ENCODE peak calls at places on chromosomes 7 and 10, in seven cellular contexts. X is AG08395, M is T-cell, S is GM10248, C is Peyer's patch, Q is NCI-H1105, E is naive B cell. N is an unnamed sample.
A peak's percentile ranks its signal among the peaks of the same experiment; 100 is the strongest.

GRCh38 chr7:40726559-40726958 is 591.8 kb downstream of the SUGCT start:
- DNase-seq in X (no peak), M (no peak), S (no peak), C (no peak), Q (no peak), E (no peak), N (no peak)

GRCh38 chr10:12419279-12419847 is 70.0 kb downstream of the CAMK1D start:
- DNase-seq in X (peak; percentile 90), M (no peak), S (no peak), C (peak; percentile 48), Q (no peak), E (no peak), N (no peak)

GRCh38 chr10:51314079-51314835 is 240.0 kb downstream of the PRKG1 start:
- DNase-seq in X (no peak), M (no peak), S (no peak), C (no peak), Q (no peak), E (no peak), N (no peak)

GRCh38 chr10:79981673-79982485 is 33.0 kb upstream of the SFTPD start:
- DNase-seq in X (peak; percentile 50), M (no peak), S (peak; percentile 12), C (no peak), Q (peak; percentile 47), E (peak; percentile 14), N (no peak)

GRCh38 chr7:55019691-55020480 is 1.1 kb downstream of the EGFR start:
- DNase-seq in X (no peak), M (no peak), S (peak; percentile 33), C (no peak), Q (peak; percentile 27), E (no peak), N (no peak)

GRCh38 chr7:151075662-151075971 is 5.0 kb downstream of the FASTK start:
- DNase-seq in X (no peak), M (no peak), S (no peak), C (no peak), Q (no peak), E (no peak), N (no peak)

GRCh38 chr10:21524526-21525366 is 736 bp downstream of the SKIDA1 start:
- DNase-seq in X (no peak), M (no peak), S (no peak), C (no peak), Q (no peak), E (peak; percentile 15), N (no peak)

GRCh38 chr7:100221767-100222444 is 2.2 kb downstream of the PVRIG start:
- DNase-seq in X (no peak), M (no peak), S (peak; percentile 34), C (no peak), Q (no peak), E (no peak), N (no peak)

GRCh38 chr10:18615618-18616017 is 35.8 kb downstream of the NSUN6 start:
- DNase-seq in X (no peak), M (no peak), S (no peak), C (no peak), Q (no peak), E (no peak), N (no peak)

GRCh38 chr10:95788830-95789229 is 32.9 kb downstream of the ENTPD1 start:
- DNase-seq in X (peak; percentile 24), M (no peak), S (no peak), C (no peak), Q (no peak), E (no peak), N (no peak)

GRCh38 chr7:1113548-1113885 is 25.6 kb downstream of the GPER1 start:
- DNase-seq in X (no peak), M (no peak), S (no peak), C (no peak), Q (no peak), E (no peak), N (peak; percentile 37)

GRCh38 chr7:112422842-112423496 is 27.3 kb upstream of the IFRD1 start:
- DNase-seq in X (peak; percentile 94), M (no peak), S (no peak), C (peak; percentile 55), Q (no peak), E (no peak), N (peak; percentile 55)

GRCh38 chr10:107546239-107546638 is 381.7 kb upstream of the SORCS1 start:
- DNase-seq in X (peak; percentile 51), M (no peak), S (no peak), C (no peak), Q (no peak), E (no peak), N (no peak)

GRCh38 chr10:11587860-11588259 is 23.6 kb downstream of the USP6NL start:
- DNase-seq in X (no peak), M (no peak), S (no peak), C (no peak), Q (no peak), E (no peak), N (no peak)

GRCh38 chr7:21251166-21251806 is 176.6 kb upstream of the SP4 start:
- DNase-seq in X (no peak), M (no peak), S (no peak), C (peak; percentile 73), Q (no peak), E (no peak), N (no peak)

GRCh38 chr10:585502-585901 is 104.0 kb downstream of the DIP2C start:
- DNase-seq in X (no peak), M (no peak), S (no peak), C (no peak), Q (no peak), E (no peak), N (no peak)

GRCh38 chr7:27364344-27364758 is 121.7 kb downstream of the EVX1 start:
- DNase-seq in X (peak; percentile 75), M (no peak), S (no peak), C (peak; percentile 64), Q (no peak), E (no peak), N (no peak)

GRCh38 chr7:18400726-18401125 is 94.8 kb upstream of the HDAC9 start:
- DNase-seq in X (no peak), M (no peak), S (no peak), C (no peak), Q (no peak), E (no peak), N (no peak)

GRCh38 chr7:84027678-84028077 is 166.9 kb downstream of the SEMA3A start:
- DNase-seq in X (no peak), M (no peak), S (no peak), C (no peak), Q (no peak), E (no peak), N (no peak)